ENCODE peak calls at places on chromosomes 7 and 10, in six cellular contexts. I is cardiac muscle cell, K is HepG2, N is thyroid gland, M is uterus, D is left lung. Z is an unnamed sample.
A peak's percentile ranks its signal among the peaks of the same experiment; 100 is the strongest.

GRCh38 chr10:122531935-122532334 is 28.6 kb upstream of the DMBT1 start:
- DNase-seq in I (no peak), K (no peak), N (peak; percentile 10), M (no peak), D (no peak), Z (no peak)

GRCh38 chr7:100867796-100868485 is 754 bp downstream of the TRIP6 start:
- DNase-seq in I (no peak), K (no peak), N (peak; percentile 47), M (no peak), D (peak; percentile 74), Z (peak; percentile 32)

GRCh38 chr7:35905555-35905954 is 104.7 kb downstream of the SEPTIN7 start:
- DNase-seq in I (no peak), K (no peak), N (peak; percentile 36), M (no peak), D (no peak), Z (no peak)

GRCh38 chr7:88115258-88116195 is 104.3 kb downstream of the SRI start:
- DNase-seq in I (no peak), K (no peak), N (no peak), M (no peak), D (no peak), Z (no peak)

GRCh38 chr10:88097092-88097894 is 233.9 kb downstream of the PTEN start:
- DNase-seq in I (no peak), K (no peak), N (no peak), M (no peak), D (no peak), Z (no peak)

GRCh38 chr7:112995091-112995824 is 91.4 kb downstream of the GPR85 start:
- DNase-seq in I (peak; percentile 10), K (no peak), N (no peak), M (no peak), D (no peak), Z (no peak)

GRCh38 chr10:3652886-3653285 is 132.1 kb downstream of the KLF6 start:
- DNase-seq in I (no peak), K (no peak), N (no peak), M (no peak), D (no peak), Z (no peak)

GRCh38 chr7:33719059-33719581 is 186.2 kb upstream of the BMPER start:
- DNase-seq in I (peak; percentile 47), K (no peak), N (no peak), M (no peak), D (no peak), Z (no peak)

GRCh38 chr7:802500-803242 is 29.6 kb upstream of the SUN1 start:
- DNase-seq in I (no peak), K (no peak), N (peak; percentile 52), M (no peak), D (no peak), Z (no peak)

GRCh38 chr7:151462306-151462779 is 22.4 kb upstream of the CRYGN start:
- DNase-seq in I (no peak), K (no peak), N (no peak), M (no peak), D (no peak), Z (no peak)

GRCh38 chr7:102897211-102897621 is 15.6 kb upstream of the LRRC17 start:
- DNase-seq in I (no peak), K (no peak), N (no peak), M (no peak), D (no peak), Z (no peak)

GRCh38 chr10:122139627-122140151 is 131.4 kb upstream of the BTBD16 start:
- DNase-seq in I (no peak), K (no peak), N (no peak), M (peak; percentile 46), D (no peak), Z (no peak)

GRCh38 chr10:104546336-104546735 is 94.8 kb upstream of the SORCS3 start:
- DNase-seq in I (no peak), K (no peak), N (no peak), M (no peak), D (no peak), Z (no peak)

GRCh38 chr7:127322351-127322750 is 69.6 kb upstream of the GRM8 start:
- DNase-seq in I (no peak), K (no peak), N (no peak), M (no peak), D (no peak), Z (no peak)

GRCh38 chr7:84879936-84880325 is 306.9 kb downstream of the SEMA3D start:
- DNase-seq in I (no peak), K (no peak), N (no peak), M (no peak), D (no peak), Z (no peak)

GRCh38 chr7:17319164-17320101 is 21.0 kb downstream of the AHR start:
- DNase-seq in I (no peak), K (no peak), N (no peak), M (no peak), D (no peak), Z (no peak)
- H3K4me3 ChIP-seq in I (no peak overlapping the region), K (no peak overlapping the region), N (no peak overlapping the region), M (no peak overlapping the region), D (no peak overlapping the region), Z (no peak overlapping the region)

GRCh38 chr10:5361966-5362365 is 2.8 kb upstream of the UCN3 start:
- DNase-seq in I (no peak), K (no peak), N (no peak), M (no peak), D (no peak), Z (no peak)
- H3K27me3 ChIP-seq in I (no peaks in the 10 kb centered on the region), K (no peaks in the 10 kb centered on the region), N (no peaks in the 10 kb centered on the region), M (no peaks in the 10 kb centered on the region), D (peaks cover 31% of the 10 kb centered on the region), Z (no peaks in the 10 kb centered on the region)

GRCh38 chr10:46329690-46330016 is 42.9 kb downstream of the ANTXRL start:
- DNase-seq in I (no peak), K (no peak), N (no peak), M (no peak), D (no peak), Z (no peak)
- TF ChIP-seq CTCF in I (no peak), K (no peak), N (no peak), M (no peak), D (no peak), Z (no peak)

GRCh38 chr10:72079356-72079755 is 9.0 kb downstream of the SPOCK2 start:
- DNase-seq in I (no peak), K (no peak), N (no peak), M (no peak), D (no peak), Z (no peak)
- H3K4me3 ChIP-seq in I (no peak overlapping the region), K (no peak overlapping the region), N (no peak overlapping the region), M (no peak overlapping the region), D (no peak overlapping the region), Z (no peak overlapping the region)